ENCODE peak calls at places on chromosomes 4 and X, in ten cellular contexts. O is A549, H is K562, G is ovary, Z is SK-N-SH, K is HepG2, A is GM12878, T is sigmoid colon, E is esophagus muscularis mucosa, L is stomach. C is an unnamed sample.

GRCh38 chr4:6008766-6009385 is 9.4 kb downstream of the C4orf50 start:
- DNase-seq in O (no peak), H (no peak), G (no peak), Z (no peak), K (no peak), A (no peak), T (peak), E (no peak), L (no peak), C (no peak)

GRCh38 chr4:36870121-36870520 is 374.4 kb upstream of the NWD2 start:
- DNase-seq in O (no peak), H (no peak), G (no peak), Z (no peak), K (no peak), A (no peak), T (no peak), E (no peak), L (no peak), C (no peak)

GRCh38 chr4:158805628-158806471 is 37.0 kb downstream of the FNIP2 start:
- DNase-seq in O (no peak), H (no peak), G (no peak), Z (peak), K (no peak), A (no peak), T (no peak), E (no peak), L (peak), C (no peak)

GRCh38 chrX:12690646-12691045 is 100.6 kb upstream of the PRPS2 start:
- DNase-seq in O (no peak), H (no peak), G (no peak), Z (no peak), K (no peak), A (no peak), T (no peak), E (no peak), L (no peak), C (no peak)

GRCh38 chrX:46770817-46771163 is 11.9 kb upstream of the SLC9A7 start:
- DNase-seq in O (no peak), H (no peak), G (no peak), Z (no peak), K (no peak), A (no peak), T (no peak), E (no peak), L (no peak), C (no peak)

GRCh38 chr4:41204400-41204978 is 9.9 kb downstream of the APBB2 start:
- DNase-seq in O (no peak), H (no peak), G (peak), Z (no peak), K (peak), A (no peak), T (no peak), E (no peak), L (peak), C (no peak)

GRCh38 chr4:41363384-41363981 is 106.8 kb downstream of the UCHL1 start:
- DNase-seq in O (no peak), H (no peak), G (no peak), Z (no peak), K (no peak), A (no peak), T (no peak), E (no peak), L (no peak), C (no peak)

GRCh38 chrX:12814434-12814833 is 23.2 kb downstream of the PRPS2 start:
- DNase-seq in O (peak), H (peak), G (no peak), Z (peak), K (peak), A (peak), T (no peak), E (no peak), L (peak), C (peak)

GRCh38 chr4:38663021-38663800 is 788 bp upstream of the KLF3 start:
- DNase-seq in O (peak), H (peak), G (peak), Z (no peak), K (no peak), A (no peak), T (peak), E (peak), L (peak), C (no peak)

GRCh38 chr4:102832105-102832504 is 4.8 kb upstream of the UBE2D3 start:
- DNase-seq in O (no peak), H (peak), G (no peak), Z (no peak), K (no peak), A (no peak), T (no peak), E (no peak), L (no peak), C (no peak)

GRCh38 chr4:99202536-99202935 is 16.5 kb downstream of the ADH6 start:
- DNase-seq in O (no peak), H (no peak), G (no peak), Z (no peak), K (no peak), A (no peak), T (peak), E (no peak), L (no peak), C (no peak)

GRCh38 chr4:185742766-185743165 is 69.2 kb downstream of the SORBS2 start:
- DNase-seq in O (no peak), H (no peak), G (no peak), Z (no peak), K (no peak), A (no peak), T (no peak), E (peak), L (no peak), C (no peak)

GRCh38 chr4:179307297-179308136 is 1865.3 kb upstream of the AGA start:
- DNase-seq in O (peak), H (peak), G (no peak), Z (peak), K (peak), A (peak), T (no peak), E (no peak), L (no peak), C (peak)

GRCh38 chr4:16843831-16844508 is 54.5 kb downstream of the LDB2 start:
- DNase-seq in O (no peak), H (no peak), G (no peak), Z (no peak), K (peak), A (no peak), T (no peak), E (no peak), L (no peak), C (no peak)

GRCh38 chr4:105666693-105667092 is 41.8 kb downstream of the INTS12 start:
- DNase-seq in O (no peak), H (peak), G (no peak), Z (no peak), K (no peak), A (no peak), T (no peak), E (no peak), L (no peak), C (no peak)

GRCh38 chr4:3062466-3062865 is 11.9 kb downstream of the HTT-AS start:
- DNase-seq in O (no peak), H (peak), G (no peak), Z (no peak), K (no peak), A (no peak), T (no peak), E (no peak), L (no peak), C (no peak)

GRCh38 chr4:10003666-10004065 is 17.6 kb downstream of the SLC2A9 start:
- DNase-seq in O (no peak), H (no peak), G (no peak), Z (no peak), K (no peak), A (peak), T (no peak), E (no peak), L (no peak), C (no peak)

GRCh38 chr4:10006604-10007435 is 14.5 kb downstream of the SLC2A9 start:
- DNase-seq in O (peak), H (no peak), G (no peak), Z (no peak), K (peak), A (peak), T (no peak), E (no peak), L (peak), C (peak)

GRCh38 chr4:10007436-10007740 is 13.9 kb downstream of the SLC2A9 start:
- DNase-seq in O (no peak), H (no peak), G (no peak), Z (no peak), K (no peak), A (no peak), T (no peak), E (no peak), L (no peak), C (no peak)

GRCh38 chr4:10006236-10006603 is 15.1 kb downstream of the SLC2A9 start:
- DNase-seq in O (peak), H (no peak), G (no peak), Z (no peak), K (peak), A (peak), T (peak), E (no peak), L (peak), C (peak)

DNA sequence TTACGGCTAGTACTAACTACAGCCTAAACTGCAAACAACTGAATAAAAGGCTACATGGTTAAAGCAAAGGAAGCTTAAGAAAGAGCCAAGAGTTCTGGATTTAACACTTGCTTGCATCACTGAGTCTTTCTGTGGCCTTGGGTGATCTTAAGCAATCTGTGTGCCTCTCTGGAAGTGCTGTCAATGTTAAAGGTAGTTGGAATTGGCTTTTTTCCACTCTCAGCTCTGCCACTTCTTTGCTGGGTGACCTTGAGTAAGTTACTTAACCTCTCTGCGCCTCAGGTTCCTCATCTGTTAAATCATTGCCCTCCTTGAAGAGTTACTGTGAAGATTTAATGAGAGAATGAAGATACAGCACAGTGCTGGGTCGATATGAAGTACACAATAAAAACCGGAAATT is 15.7 kb downstream of the SLC2A9 start:
- DNase-seq in O (no peak), H (no peak), G (no peak), Z (no peak), K (no peak), A (no peak), T (no peak), E (no peak), L (no peak), C (no peak)
- H3K27ac ChIP-seq in O (peak), H (no peak), G (no peak), Z (no peak), K (peak), A (peak), T (peak), E (peak), L (peak), C (peak)

GRCh38 chr4:111464251-111465045 is 680.8 kb upstream of the FAM241A start:
- DNase-seq in O (no peak), H (no peak), G (no peak), Z (no peak), K (no peak), A (no peak), T (no peak), E (no peak), L (no peak), C (no peak)

DNA sequence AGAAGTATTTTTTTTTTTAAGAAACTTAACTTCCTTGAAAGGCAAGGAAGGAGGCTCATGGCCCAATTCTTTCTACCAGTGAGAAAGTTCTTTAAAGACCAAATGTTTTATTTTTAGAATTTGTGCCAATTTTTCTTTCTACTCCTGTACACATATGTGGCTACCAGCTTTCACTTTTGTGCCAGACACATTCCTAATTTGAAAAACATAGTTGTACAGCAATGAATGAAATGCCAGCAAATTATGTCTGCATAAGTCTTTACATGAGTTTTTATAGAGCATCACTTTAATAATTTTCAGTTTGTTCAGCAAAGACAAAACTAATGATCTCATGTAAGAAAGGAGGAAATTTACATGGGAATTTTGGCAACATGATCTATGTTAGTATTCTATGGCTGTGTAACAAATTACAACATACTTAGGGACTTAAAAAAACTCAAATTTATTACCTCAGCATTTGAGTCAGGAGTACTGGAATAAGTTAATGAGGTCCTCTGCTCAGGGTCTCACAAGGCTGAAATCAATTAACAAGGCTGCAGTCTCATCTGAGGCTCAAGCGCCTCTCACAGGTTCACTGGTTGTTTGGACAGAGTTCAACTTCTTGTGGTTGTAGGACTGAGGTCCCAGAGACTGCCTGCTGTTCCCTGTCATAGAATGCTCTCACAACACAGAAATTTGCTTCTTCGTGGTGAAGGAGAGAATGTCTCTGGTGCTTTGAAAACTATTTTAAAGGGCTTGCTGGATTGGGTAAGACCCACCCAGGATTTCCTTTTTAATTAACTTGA is 678.2 kb upstream of the FAM241A start:
- DNase-seq in O (no peak), H (no peak), G (no peak), Z (no peak), K (no peak), A (no peak), T (no peak), E (no peak), L (no peak), C (no peak)
- TF ChIP-seq EP300 in O (no peak), H (no peak), G (no peak), Z (no peak), K (no peak), A (no peak), T (no peak), E (no peak), L (no peak), C (no peak)

DNA sequence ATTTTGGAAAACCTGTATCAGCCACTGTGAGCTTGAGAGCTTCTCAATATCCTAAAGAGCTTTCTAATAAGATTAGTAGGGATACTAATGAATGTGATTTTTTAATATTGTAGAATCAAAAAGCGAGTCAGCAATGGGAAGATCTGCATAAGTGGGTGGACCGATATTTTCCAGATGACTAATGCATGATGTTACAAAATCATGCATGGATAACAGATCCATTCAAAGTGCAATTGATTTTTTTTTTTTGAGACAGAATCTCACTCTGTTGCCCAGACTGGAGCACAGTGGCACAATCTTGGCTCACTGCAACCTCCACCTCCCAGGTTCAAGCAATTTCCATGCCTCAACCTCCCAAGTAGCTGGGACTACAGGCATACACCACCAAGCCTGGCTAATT is 7.3 kb upstream of the CLDN2 start:
- DNase-seq in O (no peak), H (no peak), G (no peak), Z (no peak), K (no peak), A (no peak), T (no peak), E (no peak), L (no peak), C (no peak)
- H3K27ac ChIP-seq in O (peak), H (no peak), G (no peak), Z (no peak), K (no peak), A (no peak), T (no peak), E (no peak), L (no peak), C (no peak)

GRCh38 chrX:31209005-31209612 is 137.3 kb upstream of the FTHL17 start:
- DNase-seq in O (no peak), H (no peak), G (no peak), Z (no peak), K (no peak), A (no peak), T (no peak), E (no peak), L (no peak), C (no peak)
- TF ChIP-seq EP300 in O (no peak), H (no peak), G (no peak), Z (no peak), K (no peak), A (no peak), T (no peak), E (no peak), L (no peak), C (no peak)

DNA sequence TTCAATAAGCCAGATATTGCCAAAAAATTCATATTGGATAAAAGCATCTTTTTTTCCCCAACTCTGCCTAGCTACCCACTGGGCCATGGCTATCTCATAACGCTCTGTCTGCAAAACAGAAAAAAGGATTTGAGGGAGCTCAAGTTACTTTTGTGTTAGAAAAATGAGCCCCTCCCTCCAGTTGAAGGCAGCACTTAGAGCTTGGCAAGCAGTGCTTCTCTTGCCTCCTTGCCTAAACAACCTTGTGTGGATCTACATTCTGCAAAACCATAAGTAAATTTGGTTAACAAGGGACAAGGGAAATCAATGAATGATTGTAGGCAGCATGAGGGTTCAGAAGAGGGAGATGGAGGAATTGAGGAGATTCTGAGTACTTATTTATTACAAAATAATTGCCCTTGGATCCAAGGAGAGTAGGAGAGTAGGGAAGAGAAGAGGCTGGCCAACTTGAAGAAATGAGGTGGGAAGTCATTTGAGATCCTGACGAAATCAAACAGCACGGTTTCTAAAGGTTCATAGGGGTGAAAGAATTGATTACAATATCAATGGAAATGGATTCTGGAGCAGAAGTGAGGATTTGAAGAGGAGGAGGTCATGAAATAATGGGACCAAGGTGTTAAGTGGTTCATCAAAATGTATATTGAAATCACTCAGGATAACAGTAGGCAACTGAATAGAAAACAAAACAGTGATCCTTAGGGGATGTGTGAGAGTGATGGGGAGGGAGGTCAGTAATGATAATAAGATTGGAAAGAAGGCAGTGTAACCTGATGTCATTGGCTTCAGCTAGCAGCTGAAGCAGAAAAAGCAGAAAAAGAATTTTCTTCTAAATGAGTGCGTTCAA is 434.8 kb upstream of the IGFBP7 start:
- DNase-seq in O (no peak), H (no peak), G (no peak), Z (no peak), K (no peak), A (no peak), T (no peak), E (no peak), L (no peak), C (no peak)
- H3K27ac ChIP-seq in O (no peak), H (no peak), G (no peak), Z (no peak), K (no peak), A (no peak), T (no peak), E (no peak), L (no peak), C (no peak)

DNA sequence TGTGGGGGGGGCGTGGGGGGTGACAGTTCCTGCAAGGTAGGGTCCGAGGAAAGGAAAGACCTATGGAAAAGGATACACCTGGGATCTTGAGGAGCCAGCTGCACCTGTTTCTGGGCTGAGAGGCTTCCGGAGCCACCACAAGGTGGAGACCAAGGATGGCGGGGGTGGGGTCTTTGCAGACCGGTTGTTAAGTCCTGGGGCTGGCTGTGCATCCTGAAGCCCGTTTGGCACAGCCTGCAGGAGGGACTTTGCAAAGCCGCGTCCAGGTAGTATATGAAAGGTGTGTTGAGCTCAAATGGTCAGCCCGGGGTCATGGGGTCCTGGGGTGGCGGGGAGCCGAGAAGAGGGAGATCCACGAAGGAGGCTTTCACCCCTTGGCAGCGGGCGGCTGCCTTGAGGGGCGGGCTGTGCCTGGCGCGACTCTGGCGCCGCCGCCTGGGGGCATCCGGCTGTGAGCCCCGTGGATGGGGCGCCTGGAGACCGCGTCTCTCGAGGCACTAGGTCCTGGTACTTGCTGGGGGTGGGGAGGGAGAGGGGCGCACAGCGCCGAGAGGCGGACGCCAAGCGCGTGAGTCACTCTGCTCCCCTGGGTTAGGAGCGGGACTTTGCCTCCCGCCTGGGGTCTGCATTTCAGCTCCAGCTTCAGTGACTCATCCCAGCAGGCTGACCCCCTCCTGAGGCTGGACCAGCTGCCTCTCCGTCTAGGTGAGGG is 58.2 kb upstream of the DYNLT3 start:
- DNase-seq in O (peak), H (peak), G (no peak), Z (peak), K (no peak), A (no peak), T (no peak), E (no peak), L (peak), C (no peak)
- TF ChIP-seq EP300 in O (no peak), H (no peak), G (no peak), Z (no peak), K (no peak), A (no peak), T (no peak), E (no peak), L (no peak), C (no peak)

GRCh38 chr4:101019313-101019712 is 328.0 kb downstream of the PPP3CA start:
- DNase-seq in O (no peak), H (no peak), G (no peak), Z (no peak), K (no peak), A (peak), T (no peak), E (no peak), L (no peak), C (no peak)
- H3K27ac ChIP-seq in O (no peak), H (no peak), G (no peak), Z (peak), K (no peak), A (peak), T (no peak), E (no peak), L (no peak), C (peak)

DNA sequence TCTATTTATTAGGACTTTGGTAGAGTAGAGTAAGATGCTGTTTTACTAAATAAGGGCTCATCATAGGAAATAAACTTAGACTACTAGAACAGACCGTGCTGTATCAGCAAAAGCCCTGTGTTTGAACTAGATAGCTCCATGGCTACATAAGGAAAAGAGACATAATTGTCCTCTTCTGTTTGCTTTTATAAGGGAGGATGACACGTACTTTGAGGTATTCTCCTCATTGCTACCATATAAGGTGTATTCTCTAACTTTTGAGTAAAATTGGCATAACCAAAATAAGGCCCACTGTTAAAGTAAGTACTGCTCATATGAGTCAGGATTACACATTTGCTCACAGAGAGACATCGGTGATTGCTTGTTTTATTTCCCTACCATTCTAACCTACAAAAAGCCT is 64.3 kb downstream of the PDLIM5 start:
- DNase-seq in O (no peak), H (no peak), G (no peak), Z (no peak), K (peak), A (no peak), T (no peak), E (no peak), L (no peak), C (no peak)
- TF ChIP-seq EP300 in O (no peak), H (no peak), G (no peak), Z (no peak), K (no peak), A (no peak), T (peak), E (peak), L (no peak), C (peak)

GRCh38 chr4:15677507-15677988 is 4.1 kb upstream of the FAM200B start:
- DNase-seq in O (no peak), H (peak), G (no peak), Z (no peak), K (peak), A (no peak), T (no peak), E (no peak), L (peak), C (peak)
- H3K27ac ChIP-seq in O (peak), H (peak), G (no peak), Z (no peak), K (peak), A (peak), T (no peak), E (no peak), L (no peak), C (no peak)